ENCODE peak calls at places on chromosomes 2 and 18, in nine cellular contexts. F is osteocyte; T is central memory CD8-positive, alpha-beta T cell; K is GM10248; I is kidney glomerular epithelial cell; A is naive thymus-derived CD8-positive, alpha-beta T cell; X is activated CD4-positive, alpha-beta T cell treated with anti-CD3 and anti-CD28 coated beads for 36 hours; U is tibial artery; J is amniotic stem cell. B is an unnamed sample.

GRCh38 chr2:100606740-100607343 is 44.0 kb downstream of the PDCL3 start:
- DNase-seq in F (no peak), T (no peak), K (peak; percentile 67), I (no peak), A (peak; percentile 28), X (peak; percentile 46), U (no peak), J (no peak), B (peak; percentile 71)

GRCh38 chr2:11784310-11784709 is 37.9 kb downstream of the LPIN1 start:
- DNase-seq in F (no peak), T (no peak), K (no peak), I (no peak), A (no peak), X (no peak), U (no peak), J (no peak), B (no peak)

GRCh38 chr2:104734937-104735586 is 118.9 kb upstream of the POU3F3 start:
- DNase-seq in F (no peak), T (no peak), K (no peak), I (no peak), A (no peak), X (peak; percentile 22), U (no peak), J (no peak), B (no peak)

GRCh38 chr2:86233464-86233863 is 34.2 kb downstream of the MRPL35 start:
- DNase-seq in F (no peak), T (no peak), K (no peak), I (no peak), A (no peak), X (no peak), U (no peak), J (no peak), B (no peak)

GRCh38 chr2:111119004-111119846 is 1.5 kb upstream of the BCL2L11 start:
- DNase-seq in F (no peak), T (peak; percentile 16), K (peak; percentile 18), I (no peak), A (peak; percentile 23), X (peak; percentile 62), U (no peak), J (no peak), B (no peak)

GRCh38 chr2:171675810-171676345 is 11.4 kb upstream of the DYNC1I2 start:
- DNase-seq in F (no peak), T (no peak), K (no peak), I (no peak), A (no peak), X (no peak), U (no peak), J (no peak), B (no peak)

GRCh38 chr18:50614838-50615237 is 55.0 kb downstream of the MAPK4 start:
- DNase-seq in F (no peak), T (no peak), K (no peak), I (no peak), A (no peak), X (no peak), U (peak; percentile 69), J (no peak), B (no peak)

GRCh38 chr2:159116922-159117321 is 148.5 kb downstream of the TANC1 start:
- DNase-seq in F (no peak), T (no peak), K (no peak), I (no peak), A (no peak), X (no peak), U (no peak), J (no peak), B (no peak)

GRCh38 chr2:109690457-109690821 is 76.3 kb downstream of the SOWAHC start:
- DNase-seq in F (no peak), T (no peak), K (no peak), I (no peak), A (no peak), X (no peak), U (no peak), J (no peak), B (no peak)

GRCh38 chr2:14558382-14558919 is 74.1 kb upstream of the LRATD1 start:
- DNase-seq in F (no peak), T (no peak), K (no peak), I (no peak), A (no peak), X (no peak), U (no peak), J (no peak), B (no peak)

GRCh38 chr2:127161176-127162136 is 54.5 kb upstream of the BIN1 start:
- DNase-seq in F (peak; percentile 30), T (no peak), K (no peak), I (peak; percentile 56), A (no peak), X (no peak), U (no peak), J (no peak), B (no peak)

GRCh38 chr2:167100526-167100925 is 212.2 kb downstream of the XIRP2 start:
- DNase-seq in F (no peak), T (no peak), K (no peak), I (no peak), A (no peak), X (no peak), U (no peak), J (no peak), B (no peak)

GRCh38 chr18:48791636-48792105 is 159.1 kb downstream of the SMAD7 start:
- DNase-seq in F (no peak), T (no peak), K (no peak), I (no peak), A (no peak), X (no peak), U (peak; percentile 16), J (no peak), B (no peak)

GRCh38 chr18:63730788-63731187 is 28.0 kb downstream of the SERPINB11 start:
- DNase-seq in F (no peak), T (no peak), K (no peak), I (no peak), A (no peak), X (no peak), U (no peak), J (no peak), B (no peak)

GRCh38 chr2:46389417-46389916 is 89.9 kb upstream of the TMEM247 start:
- DNase-seq in F (peak; percentile 71), T (no peak), K (no peak), I (no peak), A (no peak), X (no peak), U (no peak), J (no peak), B (no peak)